ENCODE peak calls at places on chromosomes 4 and X, in seven cellular contexts. H is fibroblast of lung, R is OCI-LY7, W is SK-N-SH, A is endothelial cell of umbilical vein, V is MM.1S, Z is H9. F is an unnamed sample.

GRCh38 chr4:98505991-98506390 is 152.4 kb downstream of the TSPAN5 start:
- DNase-seq in H (no peak), R (no peak), W (no peak), A (no peak), V (no peak), Z (no peak), F (no peak)

GRCh38 chr4:152894673-152895072 is 41.5 kb upstream of the FHDC1 start:
- DNase-seq in H (peak; percentile 39), R (no peak), W (no peak), A (no peak), V (no peak), Z (no peak), F (peak; percentile 57)

GRCh38 chrX:1903380-1903935 is 288.6 kb downstream of the ASMT start:
- DNase-seq in H (no peak), R (no peak), W (no peak), A (no peak), V (no peak), Z (no peak), F (peak; percentile 81)

GRCh38 chr4:100190643-100191600 is 654 bp upstream of the DDIT4L start:
- DNase-seq in H (peak; percentile 58), R (no peak), W (no peak), A (peak; percentile 39), V (no peak), Z (peak; percentile 36), F (peak; percentile 76)

GRCh38 chr4:165612936-165613335 is 234.1 kb downstream of the CPE start:
- DNase-seq in H (no peak), R (no peak), W (no peak), A (no peak), V (peak; percentile 39), Z (no peak), F (no peak)

GRCh38 chr4:3582091-3582475 is 49.9 kb upstream of the LRPAP1 start:
- DNase-seq in H (no peak), R (no peak), W (no peak), A (no peak), V (no peak), Z (no peak), F (no peak)

GRCh38 chrX:39518451-39519212 is 579.1 kb downstream of the BCOR start:
- DNase-seq in H (no peak), R (no peak), W (peak; percentile 55), A (no peak), V (no peak), Z (no peak), F (no peak)

GRCh38 chr4:165502919-165503907 is 124.4 kb downstream of the CPE start:
- DNase-seq in H (peak; percentile 57), R (no peak), W (no peak), A (peak; percentile 75), V (no peak), Z (no peak), F (no peak)

GRCh38 chr4:6198768-6199343 is 1.5 kb downstream of the JAKMIP1 start:
- DNase-seq in H (peak; percentile 5), R (no peak), W (peak; percentile 89), A (no peak), V (no peak), Z (peak; percentile 92), F (no peak)

GRCh38 chr4:108544504-108544903 is 75.9 kb upstream of the RPL34 start:
- DNase-seq in H (peak; percentile 64), R (no peak), W (no peak), A (no peak), V (no peak), Z (no peak), F (no peak)

GRCh38 chr4:176271749-176272148 is 2.7 kb upstream of the ASB5 start:
- DNase-seq in H (peak; percentile 61), R (no peak), W (no peak), A (no peak), V (no peak), Z (no peak), F (no peak)

DNA sequence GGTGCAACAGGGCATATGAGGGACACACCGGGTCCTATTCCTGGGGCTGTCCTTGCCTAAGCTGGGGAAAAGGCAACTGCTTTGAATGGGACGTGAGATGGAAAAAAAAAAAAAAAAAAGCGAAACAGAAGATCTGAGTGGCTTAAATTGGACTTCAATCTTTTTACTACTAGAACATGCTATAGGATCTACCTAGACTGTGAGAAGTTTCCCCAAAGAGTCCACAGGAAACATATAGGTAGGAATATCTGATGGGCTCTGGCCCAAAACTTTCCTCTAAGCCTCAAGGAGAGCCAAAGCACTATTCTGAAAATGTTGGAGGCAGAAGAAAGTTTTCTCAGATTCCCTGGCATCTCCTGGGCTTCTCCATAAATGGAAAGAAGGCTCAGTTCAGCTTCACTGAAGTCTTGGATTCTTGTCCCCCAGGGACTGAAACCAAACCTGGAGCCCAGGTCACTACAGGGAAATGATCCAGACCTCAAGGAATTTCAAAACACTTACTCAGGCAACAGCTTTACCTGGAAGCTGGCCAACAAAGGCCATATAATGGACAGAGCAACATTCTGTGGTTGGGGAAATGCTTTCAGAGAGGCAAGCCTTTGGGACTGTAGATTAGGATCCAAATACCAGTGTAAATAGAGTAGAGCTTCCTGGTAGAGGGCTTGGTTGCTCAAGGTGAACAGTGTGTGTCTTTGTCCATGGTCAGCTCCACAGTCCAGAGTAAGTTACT is 56.9 kb upstream of the PROM1 start:
- DNase-seq in H (peak; percentile 73), R (no peak), W (no peak), A (peak; percentile 86), V (no peak), Z (no peak), F (peak; percentile 74)
- H2AFZ ChIP-seq in H (no peak overlapping the region), R (no peak overlapping the region), W (no peak overlapping the region), A (peak overlapping the region; percentile 16), V (no peak overlapping the region), Z (no peak overlapping the region), F (no peak overlapping the region)

DNA sequence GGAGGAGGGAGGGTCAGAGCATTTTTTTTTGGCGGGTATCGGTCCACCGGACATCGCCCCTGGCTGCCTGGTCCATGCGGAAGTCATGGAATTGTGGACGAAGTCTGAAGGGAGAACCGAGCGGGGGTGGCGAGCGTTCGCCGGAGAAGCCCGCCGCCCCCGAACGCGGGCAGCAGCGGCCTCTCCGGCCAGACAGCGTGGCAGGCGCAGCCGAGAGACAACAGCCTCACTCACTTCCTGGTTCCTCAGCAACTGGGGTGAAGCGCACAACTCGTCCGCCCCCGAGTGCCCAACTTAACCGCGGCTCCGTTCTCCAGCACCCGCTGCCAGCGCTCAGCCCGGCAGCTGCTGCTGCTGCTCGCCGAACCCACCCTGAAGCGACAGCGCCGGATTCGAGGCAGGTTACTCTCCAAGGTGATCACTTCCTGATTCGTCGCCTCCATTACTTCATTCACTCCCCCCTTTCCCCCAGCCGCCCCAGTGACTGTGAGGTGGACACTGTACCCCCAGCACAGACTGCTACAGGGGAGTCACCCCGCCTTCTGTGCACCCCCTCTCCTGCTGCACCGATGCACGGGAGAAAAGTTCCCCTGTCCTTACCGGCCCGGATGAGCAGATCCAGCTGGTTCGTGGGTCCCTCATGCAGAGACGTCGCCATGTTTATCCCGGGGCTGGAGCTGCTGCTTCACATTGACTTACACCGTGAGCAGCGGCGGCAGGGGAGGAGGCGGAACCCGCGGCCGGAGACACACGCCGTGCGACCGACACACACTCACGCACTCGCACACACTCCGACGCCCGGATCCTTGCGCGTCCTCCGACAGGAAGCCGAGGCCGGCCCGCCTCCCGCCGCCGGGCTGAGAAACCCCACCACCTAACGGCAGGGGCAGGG is 68.2 kb downstream of the NOCT start:
- DNase-seq in H (peak; percentile 94), R (peak; percentile 93), W (peak; percentile 71), A (peak; percentile 91), V (peak; percentile 91), Z (peak; percentile 85), F (peak; percentile 97)
- TF ChIP-seq CTCF in H (peak; percentile 14), R (peak; percentile 50), W (peak; percentile 39), A (peak; percentile 49), V (peak; percentile 30), Z (peak; percentile 42), F (peak; percentile 5)

GRCh38 chrX:142040906-142041305 is 137.2 kb downstream of the MAGEC1 start:
- DNase-seq in H (no peak), R (no peak), W (no peak), A (no peak), V (no peak), Z (no peak), F (no peak)
- H3K9me3 ChIP-seq in H (no peaks in the 10 kb centered on the region), R (no peaks in the 10 kb centered on the region), W (no peaks in the 10 kb centered on the region), A (no peaks in the 10 kb centered on the region), V (no peaks in the 10 kb centered on the region), Z (peaks cover 6% of the 10 kb centered on the region), F (no peaks in the 10 kb centered on the region)

GRCh38 chrX:7202206-7202605 is 54.3 kb upstream of the PUDP start:
- DNase-seq in H (no peak), R (no peak), W (no peak), A (no peak), V (no peak), Z (no peak), F (no peak)

GRCh38 chrX:7192871-7193270 is 44.9 kb upstream of the PUDP start:
- DNase-seq in H (no peak), R (no peak), W (no peak), A (no peak), V (no peak), Z (no peak), F (no peak)

GRCh38 chrX:7194606-7195005 is 46.7 kb upstream of the PUDP start:
- DNase-seq in H (no peak), R (no peak), W (no peak), A (no peak), V (no peak), Z (no peak), F (no peak)

GRCh38 chrX:7201481-7201880 is 53.5 kb upstream of the PUDP start:
- DNase-seq in H (peak; percentile 18), R (no peak), W (no peak), A (no peak), V (no peak), Z (no peak), F (no peak)

GRCh38 chrX:7198499-7198898 is 50.5 kb upstream of the PUDP start:
- DNase-seq in H (no peak), R (no peak), W (no peak), A (no peak), V (no peak), Z (no peak), F (no peak)
- H2AFZ ChIP-seq in H (no peak overlapping the region), R (no peak overlapping the region), W (no peak overlapping the region), A (no peak overlapping the region), V (no peak overlapping the region), Z (no peak overlapping the region), F (no peak overlapping the region)

GRCh38 chr4:154399259-154399974 is 92.2 kb downstream of the DCHS2 start:
- DNase-seq in H (peak; percentile 66), R (no peak), W (no peak), A (no peak), V (no peak), Z (no peak), F (no peak)
- TF ChIP-seq CTCF in H (peak; percentile 36), R (peak; percentile 48), W (peak; percentile 65), A (no peak), V (no peak), Z (peak; percentile 51), F (peak; percentile 31)

F was measured in osteoblast.